ENCODE peak calls at places on chromosomes 13 and 19, in nine cellular contexts. L is upper lobe of left lung, H is uterus, F is tibial nerve, B is transverse colon, C is stomach, A is IMR-90, Y is breast epithelium, Q is spleen. Z is an unnamed sample.

GRCh38 chr13:51501592-51502205 is 48.9 kb upstream of the INTS6 start:
- DNase-seq in L (no peak), H (no peak), F (no peak), B (no peak), C (no peak), A (peak; percentile 70), Y (no peak), Q (no peak), Z (no peak)

GRCh38 chr19:33488826-33489225 is 32.8 kb downstream of the PEPD start:
- DNase-seq in L (no peak), H (no peak), F (no peak), B (no peak), C (no peak), A (no peak), Y (no peak), Q (peak; percentile 65), Z (peak; percentile 45)

GRCh38 chr19:34503546-34504272 is 22.2 kb downstream of the WTIP start:
- DNase-seq in L (no peak), H (no peak), F (no peak), B (no peak), C (peak; percentile 11), A (no peak), Y (no peak), Q (no peak), Z (no peak)

GRCh38 chr13:23672616-23673015 is 102.4 kb downstream of the TNFRSF19 start:
- DNase-seq in L (no peak), H (no peak), F (no peak), B (no peak), C (no peak), A (peak; percentile 69), Y (no peak), Q (no peak), Z (no peak)

GRCh38 chr13:95298971-95299627 is 2.2 kb downstream of the ABCC4 start:
- DNase-seq in L (no peak), H (no peak), F (no peak), B (no peak), C (no peak), A (peak; percentile 94), Y (no peak), Q (no peak), Z (no peak)

GRCh38 chr19:44712864-44713515 is 14.0 kb downstream of the CEACAM16 start:
- DNase-seq in L (no peak), H (no peak), F (no peak), B (no peak), C (no peak), A (no peak), Y (no peak), Q (no peak), Z (no peak)

GRCh38 chr13:98454389-98454881 is 122.5 kb downstream of the STK24 start:
- DNase-seq in L (no peak), H (no peak), F (peak; percentile 76), B (no peak), C (no peak), A (peak; percentile 94), Y (no peak), Q (no peak), Z (no peak)

GRCh38 chr19:3270908-3271307 is 46.4 kb downstream of the CELF5 start:
- DNase-seq in L (no peak), H (no peak), F (no peak), B (no peak), C (no peak), A (peak; percentile 45), Y (no peak), Q (no peak), Z (no peak)

GRCh38 chr19:383922-384800 is 24.8 kb downstream of the C2CD4C start:
- DNase-seq in L (peak; percentile 21), H (no peak), F (no peak), B (no peak), C (peak; percentile 40), A (no peak), Y (peak; percentile 50), Q (peak; percentile 75), Z (no peak)

GRCh38 chr19:10112895-10113591 is 1.6 kb downstream of the P2RY11 start:
- DNase-seq in L (peak; percentile 50), H (no peak), F (no peak), B (peak; percentile 68), C (peak; percentile 64), A (no peak), Y (no peak), Q (peak; percentile 89), Z (peak; percentile 71)
- TF ChIP-seq POLR2A in L (no peak), H (no peak), F (no peak), B (no peak), C (no peak), A (peak; percentile 7), Y (no peak), Q (no peak), Z (no peak)

DNA sequence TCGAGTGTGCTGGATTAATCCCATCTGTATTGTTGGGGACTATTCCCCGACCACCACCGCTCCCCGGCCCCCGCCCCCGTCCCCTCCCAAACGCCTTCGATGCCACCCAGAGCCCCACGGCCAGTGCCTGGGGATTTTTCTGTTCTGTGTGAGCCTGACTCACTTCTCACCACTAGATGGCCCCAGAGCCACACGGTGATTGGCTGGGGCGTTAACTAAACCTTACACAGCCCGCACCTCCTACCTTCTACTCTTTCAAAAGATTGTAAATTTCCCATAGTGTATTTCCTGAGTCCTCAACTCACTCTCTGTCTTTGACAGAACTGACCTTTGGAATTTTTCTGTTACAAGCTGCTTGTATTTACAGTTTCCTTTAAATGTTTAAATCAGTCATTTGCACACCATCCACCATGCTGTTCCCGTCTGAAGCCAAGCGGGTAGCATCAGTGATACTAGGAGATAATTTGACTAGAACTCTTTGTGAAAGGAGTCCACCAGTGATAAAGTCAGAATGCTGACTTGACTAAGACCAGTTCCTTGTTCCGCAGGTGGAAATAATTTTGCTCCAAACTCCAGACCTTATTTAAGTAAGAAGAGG is 61.4 kb downstream of the RFX2 start:
- DNase-seq in L (peak; percentile 79), H (peak; percentile 81), F (peak; percentile 86), B (peak; percentile 83), C (peak; percentile 83), A (peak; percentile 65), Y (peak; percentile 70), Q (peak; percentile 91), Z (peak; percentile 78)
- TF ChIP-seq CTCF in L (peak; percentile 64), H (peak; percentile 93), F (peak; percentile 92), B (peak; percentile 92), C (no peak), A (peak; percentile 94), Y (peak; percentile 66), Q (peak; percentile 90), Z (peak; percentile 85)

DNA sequence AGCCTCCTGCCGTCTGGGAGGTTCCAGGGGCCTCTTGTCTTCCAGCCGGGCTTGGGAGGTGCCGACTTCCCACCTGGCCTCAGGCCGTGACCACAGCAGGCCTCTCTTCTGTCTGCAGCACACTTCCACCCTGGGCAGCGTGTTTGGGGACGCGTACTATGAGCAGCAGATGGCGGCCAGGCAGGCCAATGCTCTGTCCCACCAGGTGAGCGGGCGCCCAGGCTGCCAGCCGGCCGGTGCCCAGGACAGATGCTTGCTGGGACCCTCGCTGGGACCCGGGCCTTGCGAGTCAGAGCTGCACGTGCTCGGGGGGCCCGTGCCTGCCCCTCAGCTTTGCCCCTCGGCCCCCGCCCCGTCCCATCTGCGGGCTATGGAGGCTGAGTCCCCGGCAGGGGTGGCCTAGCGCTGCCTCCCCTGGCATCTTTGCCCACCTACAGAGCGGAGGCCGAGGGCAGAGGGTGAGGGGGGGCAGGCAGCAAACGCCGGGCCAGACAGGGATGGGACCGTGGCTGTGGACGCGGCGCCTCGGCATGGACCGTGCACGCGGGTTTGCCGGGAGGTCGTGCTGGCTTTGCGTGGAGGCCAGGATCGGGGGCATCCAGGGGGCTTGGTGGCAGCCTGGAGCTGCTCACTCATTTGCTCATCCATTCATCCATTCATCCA is 16.2 kb downstream of the COMP start:
- DNase-seq in L (no peak), H (no peak), F (no peak), B (no peak), C (no peak), A (no peak), Y (no peak), Q (no peak), Z (no peak)
- H3K27me3 ChIP-seq in L (no peaks in the 10 kb centered on the region), H (no peaks in the 10 kb centered on the region), F (no peaks in the 10 kb centered on the region), B (peaks cover 6% of the 10 kb centered on the region), C (no peaks in the 10 kb centered on the region), A (no peaks in the 10 kb centered on the region), Y (no peaks in the 10 kb centered on the region), Q (no peaks in the 10 kb centered on the region), Z (no peaks in the 10 kb centered on the region)

DNA sequence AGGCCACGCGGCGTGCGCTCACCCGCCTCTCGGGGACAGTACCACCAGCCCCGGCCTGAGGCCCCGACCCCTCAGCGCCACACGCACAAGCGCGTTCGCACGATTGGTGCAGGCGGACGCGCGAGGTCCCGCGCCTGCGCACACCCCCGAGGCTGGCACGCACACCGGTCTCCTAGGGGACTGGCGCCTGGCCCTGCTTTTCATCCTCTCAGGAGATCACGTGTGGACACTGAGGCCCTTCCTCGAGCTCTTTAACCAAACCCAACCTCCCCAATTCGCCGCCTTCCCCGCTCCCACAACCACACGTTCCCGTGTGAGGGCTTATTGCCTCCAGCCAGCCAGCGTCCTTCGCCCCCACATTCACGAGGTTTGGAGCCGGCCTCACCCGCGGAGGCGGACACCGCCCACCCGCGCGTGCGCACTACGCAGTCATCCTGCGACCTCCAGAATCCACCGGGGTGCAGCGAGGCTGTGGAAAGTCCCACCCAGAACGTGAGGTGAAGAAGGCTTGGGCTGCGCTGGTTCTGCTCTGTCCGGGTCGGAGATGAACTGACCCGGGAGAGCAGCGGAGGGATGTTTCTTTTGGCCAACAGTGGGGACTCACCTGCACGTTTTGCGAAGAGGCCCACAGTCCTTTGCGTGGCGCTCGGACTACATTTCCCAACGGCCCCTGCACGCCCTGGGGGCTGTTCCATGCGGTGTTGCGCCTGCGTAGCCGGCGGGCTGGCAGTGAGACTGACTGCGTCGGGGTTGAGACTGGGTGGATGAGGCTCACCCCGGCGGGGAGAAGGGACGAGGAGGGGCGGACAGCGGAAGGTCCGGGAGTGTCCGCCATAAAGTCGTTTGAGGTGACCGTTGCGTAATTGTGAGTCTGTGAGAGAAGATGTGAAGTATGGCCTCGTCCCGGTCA is 539 bp upstream of the ZNF667 start:
- DNase-seq in L (peak; percentile 63), H (peak; percentile 91), F (peak; percentile 78), B (peak; percentile 73), C (peak; percentile 59), A (peak; percentile 91), Y (peak; percentile 89), Q (peak; percentile 93), Z (peak; percentile 81)
- TF ChIP-seq POLR2A in L (peak; percentile 42), H (peak; percentile 41), F (peak; percentile 60), B (no peak), C (no peak), A (peak; percentile 72), Y (no peak), Q (no peak), Z (no peak)

GRCh38 chr19:8455018-8455417 is 10.2 kb downstream of the HNRNPM start:
- DNase-seq in L (no peak), H (no peak), F (no peak), B (no peak), C (no peak), A (no peak), Y (no peak), Q (no peak), Z (no peak)

GRCh38 chr19:8457209-8457608 is 12.4 kb downstream of the HNRNPM start:
- DNase-seq in L (no peak), H (no peak), F (no peak), B (no peak), C (no peak), A (no peak), Y (no peak), Q (no peak), Z (no peak)

GRCh38 chr19:8454218-8454617 is 9.4 kb downstream of the HNRNPM start:
- DNase-seq in L (no peak), H (no peak), F (no peak), B (no peak), C (no peak), A (no peak), Y (no peak), Q (no peak), Z (no peak)

GRCh38 chr19:8457802-8458201 is 13.0 kb downstream of the HNRNPM start:
- DNase-seq in L (no peak), H (no peak), F (no peak), B (no peak), C (no peak), A (no peak), Y (no peak), Q (no peak), Z (no peak)

GRCh38 chr19:8456064-8456463 is 11.3 kb downstream of the HNRNPM start:
- DNase-seq in L (no peak), H (no peak), F (no peak), B (no peak), C (no peak), A (no peak), Y (no peak), Q (no peak), Z (no peak)
- TF ChIP-seq CTCF in L (no peak), H (no peak), F (no peak), B (no peak), C (no peak), A (no peak), Y (no peak), Q (no peak), Z (no peak)

Z was measured in right lobe of liver.